ENCODE peak calls at places on chromosomes 12 and 14, in eight cellular contexts. P is stimulated activated naive B cell treated with anti-CD40 and anti-IgM and Interleukin-4, amounts not matched to agents 10 μg/mL and 1 μg/mL and 100 μg/mL, for 72 hours; E is neural crest cell; O is frontal cortex; D is GM19239; W is stimulated activated CD4-positive, alpha-beta T cell treated with anti-CD3 and anti-CD28 coated beads, Interleukin-4, amount 100 ng/mL, for 24 hours; H is left lung; X is NCI-H1105 treated with DMSO at 0.1 percent for 48 hours. N is an unnamed sample.

GRCh38 chr12:106289196-106289681 is 13.3 kb upstream of the TCP11L2 start:
- DNase-seq in D (no peak), W (no peak), P (no peak), O (no peak), X (no peak), H (no peak), E (no peak), N (no peak)

GRCh38 chr14:80278293-80279037 is 67.2 kb upstream of the DIO2 start:
- DNase-seq in E (no peak), P (no peak), W (no peak), H (no peak), D (no peak), X (no peak), O (no peak), N (no peak)

GRCh38 chr14:91745329-91745728 is 13.4 kb upstream of the CATSPERB start:
- DNase-seq in E (no peak), O (no peak), D (no peak), X (no peak), W (no peak), P (no peak), H (no peak), N (no peak)

GRCh38 chr12:76018672-76019071 is 12.9 kb downstream of the PHLDA1 start:
- DNase-seq in D (no peak), X (no peak), O (no peak), E (no peak), H (no peak), P (no peak), W (no peak), N (no peak)

GRCh38 chr12:19243577-19243976 is 114.0 kb downstream of the PLEKHA5 start:
- DNase-seq in X (no peak), O (no peak), W (no peak), D (no peak), E (no peak), H (no peak), P (no peak), N (no peak)

GRCh38 chr12:115172521-115172920 is 488.5 kb upstream of the TBX3 start:
- DNase-seq in X (no peak), P (no peak), D (no peak), H (no peak), O (no peak), E (no peak), W (no peak), N (no peak)

GRCh38 chr12:62789856-62790255 is 145.1 kb downstream of the PPM1H start:
- DNase-seq in H (no peak), D (no peak), X (no peak), W (no peak), P (no peak), O (no peak), E (no peak), N (no peak)

GRCh38 chr12:96473394-96474093 is 15.8 kb upstream of the CFAP54 start:
- DNase-seq in X (no peak), H (no peak), W (no peak), O (no peak), P (no peak), E (no peak), D (no peak), N (no peak)

GRCh38 chr12:94429633-94430032 is 30.0 kb downstream of the CEP83 start:
- DNase-seq in D (no peak), H (no peak), X (no peak), W (no peak), P (no peak), O (no peak), E (no peak), N (no peak)

GRCh38 chr12:54251667-54252284 is 28.1 kb downstream of the CBX5 start:
- DNase-seq in D (peak), O (peak), E (no peak), P (no peak), X (peak), H (no peak), W (peak), N (no peak)

GRCh38 chr14:82387699-82388098 is 854.0 kb upstream of the SEL1L start:
- DNase-seq in H (no peak), P (no peak), X (no peak), O (no peak), W (no peak), D (no peak), E (no peak), N (no peak)

GRCh38 chr14:101878222-101879211 is 85.9 kb upstream of the DYNC1H1 start:
- DNase-seq in E (no peak), H (no peak), P (no peak), O (no peak), W (peak), D (no peak), X (no peak), N (no peak)

GRCh38 chr12:56377310-56377988 is 14.8 kb upstream of the APOF start:
- DNase-seq in X (no peak), D (no peak), P (no peak), O (no peak), E (no peak), W (no peak), H (no peak), N (peak)

GRCh38 chr14:100466111-100466856 is 120.9 kb downstream of the BEGAIN start:
- DNase-seq in X (no peak), E (no peak), W (no peak), H (no peak), P (no peak), D (no peak), O (no peak), N (no peak)

GRCh38 chr12:107091989-107092641 is 1.2 kb downstream of the CRY1 start:
- DNase-seq in O (no peak), X (peak), E (peak), D (no peak), P (no peak), H (no peak), W (peak), N (no peak)

GRCh38 chr12:75781532-75782046 is 250.0 kb downstream of the PHLDA1 start:
- DNase-seq in X (no peak), O (no peak), E (no peak), H (no peak), P (no peak), W (peak), D (no peak), N (no peak)

GRCh38 chr12:86376052-86376451 is 119.9 kb upstream of the MGAT4C start:
- DNase-seq in D (no peak), O (no peak), H (no peak), X (peak), E (no peak), W (no peak), P (no peak), N (no peak)

GRCh38 chr12:5391638-5392037 is 40.3 kb upstream of the NTF3 start:
- DNase-seq in P (no peak), H (no peak), W (no peak), O (no peak), E (no peak), D (no peak), X (no peak), N (no peak)

GRCh38 chr12:109153711-109154434 is 37.5 kb downstream of the ACACB start:
- DNase-seq in O (no peak), E (no peak), D (no peak), W (no peak), P (no peak), H (no peak), X (peak), N (peak)

GRCh38 chr12:54082402-54082892 is 28.8 kb downstream of the HOXC4 start:
- DNase-seq in D (no peak), O (no peak), P (peak), H (no peak), W (peak), E (no peak), X (peak), N (no peak)

GRCh38 chr12:58596381-58596780 is 323.9 kb downstream of the LRIG3 start:
- DNase-seq in D (no peak), O (no peak), P (no peak), W (no peak), X (no peak), E (no peak), H (no peak), N (no peak)

GRCh38 chr14:42994001-42994736 is 1387.5 kb downstream of the LRFN5 start:
- DNase-seq in E (no peak), O (no peak), P (no peak), X (no peak), H (no peak), D (no peak), W (no peak), N (no peak)

GRCh38 chr12:2411586-2412304 is 359.0 kb downstream of the CACNA1C start:
- DNase-seq in O (no peak), D (no peak), P (no peak), W (no peak), H (no peak), E (no peak), X (no peak), N (no peak)

GRCh38 chr14:29321646-29322045 is 555.1 kb downstream of the FOXG1 start:
- DNase-seq in D (no peak), P (no peak), O (no peak), H (no peak), X (no peak), W (no peak), E (no peak), N (no peak)

GRCh38 chr12:47867496-47867941 is 37.3 kb downstream of the VDR start:
- DNase-seq in H (no peak), W (peak), O (no peak), E (no peak), X (no peak), P (peak), D (no peak), N (no peak)

GRCh38 chr14:94612174-94612573 is at the start of gene SERPINA3:
- DNase-seq in O (no peak), H (no peak), E (no peak), X (no peak), D (no peak), W (no peak), P (no peak), N (peak)

GRCh38 chr12:68451261-68452091 is 119.3 kb upstream of the MDM1 start:
- DNase-seq in X (peak), H (peak), O (no peak), D (peak), W (peak), P (peak), E (no peak), N (peak)

GRCh38 chr12:74317741-74318140 is 219.9 kb upstream of the ATXN7L3B start:
- DNase-seq in P (no peak), D (no peak), X (no peak), W (no peak), H (no peak), O (no peak), E (no peak), N (no peak)

GRCh38 chr12:51683763-51684357 is 92.8 kb downstream of the SCN8A start:
- DNase-seq in H (no peak), P (no peak), E (no peak), D (no peak), O (no peak), W (no peak), X (no peak), N (no peak)

GRCh38 chr12:68349921-68350606 is 17.9 kb upstream of the MDM1 start:
- DNase-seq in H (no peak), E (no peak), D (no peak), W (no peak), P (no peak), X (peak), O (no peak), N (no peak)

GRCh38 chr12:14950982-14951746 is 10.2 kb downstream of the ARHGDIB start:
- DNase-seq in X (no peak), E (no peak), D (no peak), H (no peak), O (no peak), W (no peak), P (no peak), N (no peak)